ENCODE peak calls at places on chromosome 5, in ten cellular contexts. C is transverse colon, Y is sigmoid colon, P is upper lobe of left lung, S is SK-N-SH, X is HepG2, I is stomach, J is K562, W is GM12878, D is esophagus muscularis mucosa. V is an unnamed sample.

GRCh38 chr5:38719916-38720315 is 125.9 kb upstream of the OSMR start:
- DNase-seq in C (no peak), Y (no peak), P (no peak), S (no peak), X (no peak), I (no peak), J (no peak), W (no peak), D (no peak), V (no peak)

GRCh38 chr5:36666304-36666703 is 59.9 kb downstream of the SLC1A3 start:
- DNase-seq in C (no peak), Y (no peak), P (no peak), S (no peak), X (no peak), I (no peak), J (no peak), W (no peak), D (no peak), V (no peak)

GRCh38 chr5:76483433-76483832 is 80.3 kb downstream of the IQGAP2 start:
- DNase-seq in C (no peak), Y (no peak), P (no peak), S (no peak), X (no peak), I (no peak), J (peak; percentile 31), W (no peak), D (no peak), V (no peak)

GRCh38 chr5:40972434-40972833 is 63.1 kb downstream of the C7 start:
- DNase-seq in C (no peak), Y (no peak), P (peak; percentile 47), S (no peak), X (no peak), I (no peak), J (no peak), W (no peak), D (no peak), V (no peak)

GRCh38 chr5:138950411-138951011 is 75.4 kb upstream of the LRRTM2 start:
- DNase-seq in C (no peak), Y (peak; percentile 30), P (peak; percentile 76), S (no peak), X (no peak), I (no peak), J (no peak), W (no peak), D (no peak), V (no peak)

GRCh38 chr5:103444333-103445038 is 118.1 kb downstream of the NUDT12 start:
- DNase-seq in C (peak; percentile 8), Y (no peak), P (no peak), S (peak; percentile 20), X (no peak), I (peak; percentile 34), J (no peak), W (no peak), D (no peak), V (no peak)

GRCh38 chr5:171601266-171601881 is 181.9 kb downstream of the FGF18 start:
- DNase-seq in C (no peak), Y (no peak), P (peak; percentile 62), S (no peak), X (no peak), I (no peak), J (no peak), W (no peak), D (no peak), V (no peak)

GRCh38 chr5:59517926-59518585 is 375.5 kb downstream of the PDE4D start:
- DNase-seq in C (no peak), Y (no peak), P (no peak), S (no peak), X (no peak), I (no peak), J (no peak), W (no peak), D (no peak), V (no peak)

GRCh38 chr5:1962619-1963355 is 80.1 kb upstream of the IRX4 start:
- DNase-seq in C (no peak), Y (no peak), P (peak; percentile 36), S (no peak), X (no peak), I (no peak), J (no peak), W (no peak), D (no peak), V (no peak)

GRCh38 chr5:1959911-1960581 is 77.3 kb upstream of the IRX4 start:
- DNase-seq in C (no peak), Y (no peak), P (no peak), S (no peak), X (no peak), I (no peak), J (no peak), W (no peak), D (no peak), V (no peak)

GRCh38 chr5:1960595-1961303 is 78.0 kb upstream of the IRX4 start:
- DNase-seq in C (no peak), Y (no peak), P (no peak), S (no peak), X (no peak), I (no peak), J (no peak), W (no peak), D (no peak), V (no peak)

GRCh38 chr5:1961952-1962595 is 79.3 kb upstream of the IRX4 start:
- DNase-seq in C (no peak), Y (no peak), P (no peak), S (no peak), X (no peak), I (no peak), J (no peak), W (no peak), D (no peak), V (no peak)

GRCh38 chr5:1961304-1961946 is 78.7 kb upstream of the IRX4 start:
- DNase-seq in C (no peak), Y (no peak), P (no peak), S (no peak), X (no peak), I (no peak), J (no peak), W (no peak), D (no peak), V (no peak)
- TF ChIP-seq EP300 in C (no peak), Y (no peak), P (no peak), S (no peak), X (no peak), I (no peak), J (no peak), W (no peak), D (no peak), V (no peak)

GRCh38 chr5:52800394-52801213 is 12.9 kb downstream of the ITGA1 start:
- DNase-seq in C (peak; percentile 73), Y (peak; percentile 84), P (peak; percentile 86), S (peak; percentile 46), X (peak; percentile 69), I (peak; percentile 73), J (peak; percentile 82), W (no peak), D (no peak), V (peak; percentile 83)
- TF ChIP-seq POLR2AphosphoS5 in C (peak; percentile 77), Y (peak; percentile 43), P (peak; percentile 29), S (no peak), X (peak; percentile 15), I (peak; percentile 74), J (peak; percentile 15), W (no peak), D (peak; percentile 63), V (no peak)

GRCh38 chr5:72846483-72846882 is 30.0 kb downstream of the TNPO1 start:
- DNase-seq in C (no peak), Y (no peak), P (no peak), S (no peak), X (no peak), I (no peak), J (no peak), W (no peak), D (no peak), V (no peak)

GRCh38 chr5:72841756-72842535 is 25.5 kb downstream of the TNPO1 start:
- DNase-seq in C (no peak), Y (no peak), P (no peak), S (no peak), X (no peak), I (no peak), J (no peak), W (no peak), D (no peak), V (no peak)

GRCh38 chr5:72845889-72846288 is 29.4 kb downstream of the TNPO1 start:
- DNase-seq in C (no peak), Y (no peak), P (no peak), S (no peak), X (no peak), I (no peak), J (no peak), W (no peak), D (no peak), V (no peak)

GRCh38 chr5:72844218-72844603 is 27.8 kb downstream of the TNPO1 start:
- DNase-seq in C (no peak), Y (no peak), P (no peak), S (no peak), X (no peak), I (no peak), J (no peak), W (no peak), D (no peak), V (no peak)

DNA sequence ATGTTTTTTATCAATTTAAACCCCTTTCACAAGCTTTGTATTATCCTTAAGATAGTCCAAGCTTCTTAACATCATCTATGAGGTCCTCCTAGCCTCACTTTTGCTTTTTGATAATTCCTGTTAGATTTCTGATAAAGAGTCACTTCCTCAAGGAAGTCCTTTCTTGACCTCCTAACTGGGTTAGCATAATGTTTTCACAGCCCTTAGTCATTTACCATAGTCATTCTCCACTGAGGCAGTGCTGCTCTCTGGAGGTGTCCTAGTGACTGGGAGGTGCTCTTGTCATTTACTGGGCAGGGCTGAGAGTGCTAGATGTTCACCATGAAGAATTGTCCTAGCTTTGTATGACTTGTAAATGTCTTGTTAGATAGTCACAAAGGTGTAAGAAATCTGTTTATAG is 26.4 kb downstream of the TNPO1 start:
- DNase-seq in C (peak; percentile 11), Y (no peak), P (peak; percentile 35), S (no peak), X (no peak), I (no peak), J (peak; percentile 77), W (no peak), D (no peak), V (no peak)
- TF ChIP-seq CTCF in C (no peak), Y (no peak), P (no peak), S (peak; percentile 45), X (peak; percentile 21), I (no peak), J (peak; percentile 58), W (no peak), D (no peak), V (no peak)

DNA sequence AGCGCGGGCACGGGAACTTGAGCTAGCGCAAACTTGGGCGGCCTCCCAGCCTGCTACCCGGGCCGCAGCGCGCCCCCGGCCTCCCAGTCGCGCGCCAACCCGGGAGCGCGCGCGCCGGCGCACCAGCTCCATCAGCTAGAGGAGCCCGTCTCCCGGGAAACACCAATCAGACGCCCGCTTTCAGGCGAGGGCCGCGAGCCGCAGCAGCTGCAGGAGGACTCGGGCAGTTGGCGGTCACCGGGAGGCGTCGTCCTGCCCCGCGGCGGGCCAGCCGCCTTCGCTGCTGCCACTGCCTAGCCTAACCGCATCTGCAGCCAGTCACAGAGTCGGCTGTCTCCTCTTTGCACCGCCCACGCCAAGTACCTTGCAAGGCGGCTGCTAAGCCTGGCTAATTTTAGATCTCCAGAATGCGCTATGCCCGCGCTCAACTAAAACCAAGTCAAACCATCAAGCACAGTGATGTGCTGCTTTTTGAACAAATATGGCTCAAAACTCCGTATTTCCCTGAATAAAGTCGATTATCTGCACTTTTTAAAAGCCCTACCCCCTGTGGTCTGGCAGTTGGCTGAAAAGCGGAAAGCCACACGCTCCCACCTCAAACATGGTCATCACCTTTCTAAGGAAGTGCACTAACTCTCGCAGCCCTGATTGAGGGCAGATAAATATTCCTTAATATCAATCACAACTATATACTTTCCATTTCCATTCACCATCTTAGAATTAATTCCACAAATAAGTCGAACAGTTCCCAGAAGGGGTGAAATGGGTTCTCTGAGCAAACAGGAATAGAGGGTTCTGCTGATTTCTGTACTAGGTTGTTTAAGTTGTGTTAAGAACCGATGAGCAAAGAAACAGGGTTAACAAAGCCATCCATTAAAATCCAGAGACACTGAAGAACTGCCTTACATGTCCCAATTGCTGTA is 221.8 kb downstream of the MEF2C start:
- DNase-seq in C (peak; percentile 60), Y (peak; percentile 83), P (peak; percentile 40), S (peak; percentile 98), X (no peak), I (no peak), J (peak; percentile 56), W (no peak), D (peak; percentile 80), V (no peak)
- TF ChIP-seq EP300 in C (no peak), Y (no peak), P (no peak), S (no peak), X (no peak), I (no peak), J (no peak), W (no peak), D (no peak), V (no peak)